ENCODE peak calls at places on chromosomes 6 and 20, in five cellular contexts. One of them, this sample, is unnamed.
A peak's percentile ranks its signal among the peaks of the same experiment; 100 is the strongest.

GRCh38 chr20:17456226-17456625 is 75.0 kb downstream of the BFSP1 start:
- DNase-seq in K562: no peak
- DNase-seq in H1: no peak
- DNase-seq in GM12878: no peak
- DNase-seq in HepG2: no peak
- DNase-seq in this sample: no peak

GRCh38 chr6:117605169-117605826 is 3.0 kb upstream of the GOPC start:
- DNase-seq in GM12878: peak; percentile 66
- DNase-seq in H1: no peak
- DNase-seq in K562: peak; percentile 71
- DNase-seq in HepG2: peak; percentile 80
- DNase-seq in this sample: peak; percentile 71

GRCh38 chr20:64071341-64072332 is 7.7 kb downstream of the RGS19 start:
- DNase-seq in K562: no peak
- DNase-seq in GM12878: no peak
- DNase-seq in HepG2: no peak
- DNase-seq in H1: no peak
- DNase-seq in this sample: no peak

GRCh38 chr6:155185544-155185943 is 78.3 kb upstream of the CLDN20 start:
- DNase-seq in H1: no peak
- DNase-seq in HepG2: no peak
- DNase-seq in K562: no peak
- DNase-seq in GM12878: no peak
- DNase-seq in this sample: peak; percentile 23

GRCh38 chr6:149864578-149865535 is 698 bp upstream of the LRP11 start:
- DNase-seq in HepG2: peak; percentile 75
- DNase-seq in H1: no peak
- DNase-seq in K562: peak; percentile 72
- DNase-seq in GM12878: no peak
- DNase-seq in this sample: no peak

GRCh38 chr6:37665309-37665708 is 32.4 kb downstream of the MDGA1 start:
- DNase-seq in GM12878: no peak
- DNase-seq in H1: no peak
- DNase-seq in K562: no peak
- DNase-seq in HepG2: no peak
- DNase-seq in this sample: no peak

GRCh38 chr6:51541847-51542246 is 545.6 kb downstream of the PKHD1 start:
- DNase-seq in GM12878: no peak
- DNase-seq in H1: no peak
- DNase-seq in K562: no peak
- DNase-seq in HepG2: no peak
- DNase-seq in this sample: no peak

GRCh38 chr6:116016846-116017545 is 43.7 kb downstream of the FRK start:
- DNase-seq in H1: no peak
- DNase-seq in K562: no peak
- DNase-seq in GM12878: no peak
- DNase-seq in HepG2: peak; percentile 56
- DNase-seq in this sample: no peak

GRCh38 chr6:151807513-151808330 is at the start of gene ESR1:
- DNase-seq in H1: peak; percentile 29
- DNase-seq in K562: no peak
- DNase-seq in HepG2: no peak
- DNase-seq in GM12878: no peak
- DNase-seq in this sample: no peak

GRCh38 chr6:42694586-42694985 is 27.8 kb downstream of the PRPH2 start:
- DNase-seq in HepG2: no peak
- DNase-seq in K562: no peak
- DNase-seq in GM12878: no peak
- DNase-seq in H1: no peak
- DNase-seq in this sample: no peak

GRCh38 chr6:52063584-52064400 is 23.6 kb downstream of the PKHD1 start:
- DNase-seq in K562: peak; percentile 58
- DNase-seq in GM12878: peak; percentile 42
- DNase-seq in HepG2: peak; percentile 61
- DNase-seq in H1: peak; percentile 15
- DNase-seq in this sample: peak; percentile 35

GRCh38 chr6:111579816-111580215 is 25.9 kb downstream of the TRAF3IP2 start:
- DNase-seq in H1: no peak
- DNase-seq in HepG2: no peak
- DNase-seq in K562: no peak
- DNase-seq in GM12878: no peak
- DNase-seq in this sample: no peak

GRCh38 chr20:60108397-60108796 is 150.2 kb downstream of the CDH26 start:
- DNase-seq in GM12878: no peak
- DNase-seq in K562: no peak
- DNase-seq in H1: no peak
- DNase-seq in HepG2: no peak
- DNase-seq in this sample: no peak

GRCh38 chr20:23340524-23340923 is 10.1 kb upstream of the NXT1 start:
- DNase-seq in H1: no peak
- DNase-seq in K562: peak; percentile 61
- DNase-seq in HepG2: peak; percentile 77
- DNase-seq in GM12878: no peak
- DNase-seq in this sample: peak; percentile 54

GRCh38 chr6:5471637-5472430 is 210.5 kb downstream of the FARS2 start:
- DNase-seq in GM12878: no peak
- DNase-seq in K562: no peak
- DNase-seq in HepG2: no peak
- DNase-seq in H1: peak; percentile 29
- DNase-seq in this sample: no peak

GRCh38 chr6:44126320-44127149 is 717 bp downstream of the MRPL14 start:
- DNase-seq in HepG2: peak; percentile 50
- DNase-seq in K562: peak; percentile 84
- DNase-seq in H1: no peak
- DNase-seq in GM12878: peak; percentile 40
- DNase-seq in this sample: no peak

GRCh38 chr6:95572098-95572497 is 5.2 kb upstream of the MANEA start:
- DNase-seq in GM12878: no peak
- DNase-seq in K562: no peak
- DNase-seq in H1: no peak
- DNase-seq in HepG2: no peak
- DNase-seq in this sample: no peak

GRCh38 chr20:4932061-4932460 is 69.2 kb downstream of the SLC23A2 start:
- DNase-seq in H1: no peak
- DNase-seq in K562: no peak
- DNase-seq in GM12878: no peak
- DNase-seq in HepG2: no peak
- DNase-seq in this sample: no peak

GRCh38 chr6:129490551-129491245 is 219.3 kb downstream of the ARHGAP18 start:
- DNase-seq in H1: no peak
- DNase-seq in HepG2: peak; percentile 43
- DNase-seq in K562: peak; percentile 70
- DNase-seq in GM12878: peak; percentile 68
- DNase-seq in this sample: peak; percentile 94

GRCh38 chr6:89351632-89352328 is 742 bp downstream of the UBE2J1 start:
- DNase-seq in GM12878: no peak
- DNase-seq in H1: no peak
- DNase-seq in K562: no peak
- DNase-seq in HepG2: no peak
- DNase-seq in this sample: no peak

GRCh38 chr6:45382391-45382790 is 4.7 kb upstream of the SUPT3H start:
- DNase-seq in HepG2: no peak
- DNase-seq in GM12878: no peak
- DNase-seq in H1: no peak
- DNase-seq in K562: no peak
- DNase-seq in this sample: no peak

GRCh38 chr6:56238352-56238751 is 9.0 kb downstream of the COL21A1 start:
- DNase-seq in GM12878: no peak
- DNase-seq in HepG2: no peak
- DNase-seq in K562: no peak
- DNase-seq in H1: no peak
- DNase-seq in this sample: no peak

GRCh38 chr6:151716446-151717047 is 90.9 kb upstream of the ESR1 start:
- DNase-seq in K562: no peak
- DNase-seq in GM12878: no peak
- DNase-seq in H1: no peak
- DNase-seq in HepG2: peak; percentile 66
- DNase-seq in this sample: no peak

GRCh38 chr6:28944412-28945006 is 20.7 kb upstream of the TRIM27 start:
- DNase-seq in H1: peak; percentile 59
- DNase-seq in K562: peak; percentile 52
- DNase-seq in HepG2: peak; percentile 78
- DNase-seq in GM12878: peak; percentile 73
- DNase-seq in this sample: no peak

GRCh38 chr20:51185277-51185676 is 162.4 kb upstream of the KCNG1 start:
- DNase-seq in K562: peak; percentile 28
- DNase-seq in H1: no peak
- DNase-seq in GM12878: no peak
- DNase-seq in HepG2: no peak
- DNase-seq in this sample: no peak

DNA sequence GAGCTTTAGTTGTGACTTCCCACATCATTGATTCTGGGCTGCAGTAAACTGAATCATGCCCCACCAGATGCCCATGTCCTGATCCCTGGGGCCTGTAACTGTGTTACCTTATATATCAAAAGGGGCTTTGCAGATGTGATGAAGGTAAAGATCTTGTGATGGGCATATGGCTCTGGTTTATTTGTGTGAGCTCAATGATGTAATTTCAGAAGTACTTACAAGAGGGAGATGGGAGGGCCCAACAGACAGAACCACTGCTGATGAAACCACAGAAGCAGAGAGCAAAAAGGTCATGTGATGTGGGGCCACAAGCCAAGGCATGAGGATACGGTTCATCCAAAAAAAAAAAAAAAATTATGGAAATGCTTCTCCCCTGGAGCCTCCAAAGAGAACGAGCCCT is 118.7 kb downstream of the TOX2 start:
- DNase-seq in HepG2: no peak
- DNase-seq in H1: no peak
- DNase-seq in GM12878: no peak
- DNase-seq in K562: no peak
- DNase-seq in this sample: no peak
- TF ChIP-seq ATF3 in HepG2: no peak
- TF ChIP-seq ATF3 in H1: no peak
- TF ChIP-seq ATF3 in GM12878: no peak
- TF ChIP-seq ATF3 in K562: peak; percentile 38
- TF ChIP-seq ATF3 in this sample: no peak

DNA sequence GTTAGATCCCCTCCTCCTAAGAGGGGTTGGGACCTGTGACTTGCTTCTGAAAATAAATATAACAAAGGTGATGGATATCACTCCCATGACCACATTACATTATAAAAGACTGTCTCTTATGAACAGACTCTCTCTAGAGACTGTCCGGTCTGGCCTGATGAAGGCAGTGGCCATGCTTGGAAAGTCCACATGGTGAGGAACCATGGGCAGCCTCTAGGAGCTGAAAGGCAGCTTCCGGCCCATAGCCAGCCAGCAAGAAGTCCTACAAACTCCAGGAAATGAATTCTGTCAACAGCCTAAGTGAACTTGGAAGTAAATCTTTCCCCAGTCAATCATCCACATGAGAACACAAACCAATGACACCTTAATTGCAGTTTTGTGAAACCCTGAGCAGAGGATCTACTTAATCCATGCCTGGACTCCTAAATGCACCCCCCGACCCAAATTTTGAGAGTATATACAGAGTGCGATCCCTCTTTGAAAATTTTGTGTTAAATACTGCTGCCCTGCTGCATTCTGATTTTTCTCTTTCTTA is 2.2 kb upstream of the POPDC3 start:
- DNase-seq in H1: no peak
- DNase-seq in HepG2: no peak
- DNase-seq in GM12878: no peak
- DNase-seq in K562: no peak
- DNase-seq in this sample: no peak
- TF ChIP-seq MAX in H1: no peak
- TF ChIP-seq MAX in HepG2: no peak
- TF ChIP-seq MAX in GM12878: no peak
- TF ChIP-seq MAX in K562: no peak
- TF ChIP-seq MAX in this sample: no peak

GRCh38 chr6:109595998-109596397 is 95.0 kb downstream of the AK9 start:
- DNase-seq in K562: no peak
- DNase-seq in GM12878: no peak
- DNase-seq in H1: no peak
- DNase-seq in HepG2: peak; percentile 26
- DNase-seq in this sample: peak; percentile 18
- TF ChIP-seq SRF in K562: no peak
- TF ChIP-seq SRF in GM12878: no peak
- TF ChIP-seq SRF in H1: no peak
- TF ChIP-seq SRF in HepG2: no peak
- TF ChIP-seq SRF in this sample: no peak

DNA sequence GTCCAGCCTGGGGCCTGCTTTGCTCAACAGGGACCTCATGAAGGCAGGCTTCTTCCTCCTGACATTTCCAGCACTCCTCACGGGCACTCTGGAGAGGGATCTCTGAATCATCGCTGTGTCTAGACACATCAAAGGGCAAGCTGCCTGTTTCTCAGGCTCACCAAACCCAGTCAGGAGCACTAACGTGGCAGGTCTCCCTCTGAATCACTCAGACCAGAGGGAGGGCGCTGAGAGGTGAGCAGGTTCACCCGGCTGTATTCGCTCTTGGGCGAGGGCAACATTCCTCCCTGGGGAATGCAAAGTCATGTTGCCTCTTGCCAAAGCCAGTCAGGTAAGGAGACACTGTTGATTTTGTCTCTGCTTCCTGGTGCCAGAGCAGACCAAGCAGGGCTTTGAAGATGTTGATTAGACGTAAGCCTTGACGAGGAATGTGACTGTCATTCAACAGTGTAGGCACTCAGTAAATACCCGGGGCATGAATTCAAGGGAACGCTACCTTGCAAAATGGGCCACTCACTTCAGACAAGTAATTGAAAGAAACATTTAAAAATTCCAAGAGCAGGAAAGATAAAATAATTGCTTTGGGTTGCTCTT is 50.1 kb downstream of the CYP24A1 start:
- DNase-seq in H1: peak; percentile 79
- DNase-seq in HepG2: peak; percentile 100
- DNase-seq in K562: no peak
- DNase-seq in GM12878: no peak
- DNase-seq in this sample: peak; percentile 100
- TF ChIP-seq ATF3 in H1: no peak
- TF ChIP-seq ATF3 in HepG2: peak; percentile 93
- TF ChIP-seq ATF3 in K562: no peak
- TF ChIP-seq ATF3 in GM12878: no peak
- TF ChIP-seq ATF3 in this sample: peak; percentile 82